ENCODE peak calls at places on chromosomes 11 and 22, in eight cellular contexts. J is GM23338, G is A549, H is HCT116, R is GM12878, W is K562, I is SK-N-SH, L is Panc1. A is an unnamed sample.

GRCh38 chr11:88015170-88015569 is 160.1 kb downstream of the RAB38 start:
- DNase-seq in J (no peak), G (no peak), H (no peak), R (no peak), W (no peak), I (no peak), L (no peak), A (no peak)

GRCh38 chr22:42635531-42635930 is 4.9 kb downstream of the ATP5MGL start:
- DNase-seq in J (no peak), G (peak), H (peak), R (no peak), W (no peak), I (no peak), L (peak), A (no peak)

GRCh38 chr11:115672999-115673411 is 168.8 kb upstream of the CADM1 start:
- DNase-seq in J (no peak), G (no peak), H (no peak), R (no peak), W (no peak), I (no peak), L (no peak), A (no peak)

GRCh38 chr22:33565580-33565995 is 354.7 kb downstream of the LARGE1 start:
- DNase-seq in J (no peak), G (no peak), H (no peak), R (no peak), W (no peak), I (no peak), L (no peak), A (no peak)

GRCh38 chr11:127890026-127890611 is 697.2 kb downstream of the ETS1 start:
- DNase-seq in J (no peak), G (no peak), H (no peak), R (no peak), W (no peak), I (no peak), L (no peak), A (no peak)

GRCh38 chr22:41367039-41367679 is 14.6 kb upstream of the TEF start:
- DNase-seq in J (peak), G (peak), H (peak), R (no peak), W (peak), I (peak), L (no peak), A (peak)

GRCh38 chr11:116084511-116084910 is 580.3 kb upstream of the CADM1 start:
- DNase-seq in J (no peak), G (no peak), H (no peak), R (no peak), W (no peak), I (no peak), L (no peak), A (no peak)

GRCh38 chr11:64449381-64450167 is 90.6 kb downstream of the RPS6KA4 start:
- DNase-seq in J (peak), G (peak), H (peak), R (peak), W (peak), I (peak), L (peak), A (peak)

GRCh38 chr11:62574363-62575057 is 819 bp upstream of the EEF1G start:
- DNase-seq in J (peak), G (no peak), H (no peak), R (no peak), W (peak), I (peak), L (no peak), A (peak)

GRCh38 chr11:62573006-62573591 is 592 bp downstream of the EEF1G start:
- DNase-seq in J (peak), G (no peak), H (no peak), R (no peak), W (peak), I (peak), L (no peak), A (peak)

GRCh38 chr11:62572431-62572830 is 1.3 kb downstream of the EEF1G start:
- DNase-seq in J (no peak), G (no peak), H (no peak), R (no peak), W (no peak), I (no peak), L (no peak), A (no peak)

GRCh38 chr11:62575156-62575555 is 1.5 kb upstream of the EEF1G start:
- DNase-seq in J (no peak), G (no peak), H (no peak), R (no peak), W (no peak), I (no peak), L (no peak), A (no peak)

DNA sequence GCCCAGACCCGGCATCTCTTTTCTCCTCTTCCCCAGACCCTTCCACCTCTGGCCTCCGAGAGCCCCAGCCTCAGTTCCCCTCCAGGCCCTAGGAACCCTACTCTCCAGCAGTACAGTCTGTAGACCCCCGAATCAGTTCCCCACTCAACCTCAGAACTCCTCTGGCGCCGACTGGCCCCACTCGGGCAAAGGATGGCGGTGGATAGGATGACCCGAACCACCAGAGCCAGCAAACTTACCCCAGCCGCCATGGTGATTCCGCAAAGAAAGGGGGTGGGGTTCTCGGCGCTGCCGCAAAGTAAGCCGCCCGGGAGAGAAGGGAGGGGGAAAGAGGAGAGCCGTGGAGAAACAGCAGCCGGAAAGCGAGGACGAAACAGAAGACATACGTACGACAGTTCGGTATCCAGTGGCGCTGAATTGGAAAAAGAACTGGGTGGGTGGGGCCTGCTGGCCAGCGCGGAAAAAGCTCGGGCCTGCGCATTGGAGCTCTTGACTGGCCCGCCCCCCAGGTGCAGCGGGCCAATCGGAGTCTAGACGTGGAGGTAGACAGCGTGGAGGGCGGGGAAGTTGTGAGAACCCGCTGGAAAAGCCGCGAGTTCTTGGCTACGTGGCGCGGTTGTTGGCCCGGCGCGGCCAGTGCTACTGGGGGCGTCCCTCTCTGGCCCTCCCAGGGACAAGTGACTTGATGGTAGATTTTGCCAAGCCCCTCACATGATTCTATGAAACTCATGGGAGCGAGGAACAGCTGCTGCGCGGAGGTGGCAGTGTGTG is at the start of gene EEF1G:
- DNase-seq in J (peak), G (peak), H (peak), R (peak), W (peak), I (peak), L (peak), A (peak)
- H3K4me3 ChIP-seq in J (peak), G (peak), H (peak), R (peak), W (peak), I (peak), L (peak), A (peak)

DNA sequence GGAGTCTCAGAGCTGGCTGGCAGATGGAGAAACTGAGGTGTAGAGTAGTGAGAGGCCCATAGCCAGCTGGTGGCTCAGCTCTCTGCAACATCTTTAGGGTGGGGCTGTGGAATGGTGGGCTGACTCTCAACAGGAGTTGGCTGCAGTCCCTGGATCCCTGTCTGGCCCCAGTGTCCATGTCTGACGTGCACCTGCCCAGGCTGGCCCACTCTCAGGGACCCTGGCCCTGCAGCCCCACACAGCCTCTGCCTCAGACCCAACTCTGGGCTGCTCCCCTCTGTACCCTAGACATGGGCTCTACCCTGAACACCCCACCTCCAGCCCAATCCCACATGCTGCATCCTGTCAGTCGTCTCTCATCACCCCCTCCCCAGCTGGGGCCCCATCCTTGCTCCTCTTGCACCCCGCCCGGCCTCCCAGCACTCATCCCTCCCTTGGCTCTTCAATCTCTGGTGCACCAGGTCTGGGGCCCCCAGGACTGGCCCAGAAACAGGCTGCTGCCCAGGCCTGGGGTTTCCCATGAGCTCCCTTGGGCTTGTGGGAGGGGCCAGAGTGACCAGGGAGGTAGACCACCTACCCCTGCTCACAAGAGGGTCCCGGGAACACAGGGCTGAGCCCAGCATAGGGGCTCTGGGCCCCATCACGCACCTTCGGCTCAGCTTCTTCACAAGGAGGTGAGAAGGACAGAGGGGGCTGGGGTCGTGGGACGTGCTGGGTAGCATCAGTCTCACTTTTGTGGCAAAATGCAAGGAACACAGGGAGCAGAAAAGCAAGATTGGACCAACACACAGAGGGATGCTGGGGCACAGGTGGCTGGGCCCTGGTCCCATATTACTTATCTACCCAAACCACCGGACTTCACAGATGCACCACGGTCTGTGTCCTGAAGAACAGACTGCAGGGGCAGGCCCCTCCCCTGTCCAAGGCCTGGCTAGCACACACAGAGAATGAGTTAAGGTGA is 31.5 kb downstream of the ARVCF start:
- DNase-seq in J (no peak), G (no peak), H (no peak), R (no peak), W (no peak), I (no peak), L (no peak), A (no peak)
- TF ChIP-seq REST in J (no peak), G (no peak), H (no peak), R (no peak), W (no peak), I (no peak), L (no peak), A (no peak)

GRCh38 chr11:73184953-73185671 is 33.0 kb upstream of the P2RY2 start:
- DNase-seq in J (peak), G (peak), H (peak), R (no peak), W (peak), I (peak), L (peak), A (peak)
- H3K4me3 ChIP-seq in J (no peak), G (no peak), H (no peak), R (no peak), W (no peak), I (no peak), L (no peak), A (peak)

DNA sequence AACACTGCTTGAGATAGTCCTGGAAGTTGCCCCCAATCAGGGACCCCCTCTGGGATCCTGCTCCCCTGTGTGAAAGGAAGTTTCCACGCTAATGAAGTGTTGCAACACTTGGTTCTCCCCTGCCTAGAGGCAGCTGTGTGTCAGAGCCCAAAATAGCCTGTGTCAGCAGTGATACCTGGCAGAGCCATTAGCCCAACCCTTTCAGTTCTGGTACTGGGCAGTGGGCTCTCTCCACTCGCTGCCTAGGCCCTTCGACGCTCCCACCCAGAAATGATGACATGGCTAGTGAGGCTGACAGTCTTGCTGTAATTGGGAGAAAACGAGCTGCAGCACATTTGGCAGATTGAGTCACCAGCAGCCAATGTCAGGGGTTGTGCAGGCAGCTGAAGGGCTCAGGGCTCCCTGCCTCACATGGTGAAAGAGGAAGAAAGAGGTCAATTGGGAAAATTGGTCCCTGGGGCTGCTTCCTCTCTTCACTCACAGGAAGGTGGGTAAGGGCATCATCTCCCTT is 1.4 kb upstream of the NXF1 start:
- DNase-seq in J (no peak), G (no peak), H (no peak), R (no peak), W (no peak), I (no peak), L (no peak), A (peak)
- TF ChIP-seq REST in J (no peak), G (no peak), H (no peak), R (no peak), W (no peak), I (no peak), L (no peak), A (no peak)

GRCh38 chr11:71339178-71339881 is 87.0 kb upstream of the SHANK2 start:
- DNase-seq in J (no peak), G (no peak), H (no peak), R (no peak), W (no peak), I (no peak), L (no peak), A (no peak)
- H3K4me3 ChIP-seq in J (no peak), G (no peak), H (no peak), R (no peak), W (no peak), I (no peak), L (no peak), A (no peak)

A was measured in HL-60.